ENCODE peak calls at places on chromosome 13, in ten cellular contexts. N, D, W, R, O, S, B, G, P and J are unnamed samples.

GRCh38 chr13:96652506-96652905 is 341.8 kb downstream of the OXGR1 start:
- DNase-seq in G (no peak), P (no peak), B (peak; percentile 32), D (no peak), W (no peak), N (no peak), R (no peak), S (no peak), O (no peak), J (no peak)

GRCh38 chr13:51777921-51778320 is 26.0 kb downstream of the DHRS12 start:
- DNase-seq in N (no peak), S (no peak), D (no peak), W (no peak), G (no peak), B (no peak), O (no peak), P (no peak), R (no peak), J (no peak)

GRCh38 chr13:107650081-107650701 is 565.1 kb downstream of the LIG4 start:
- DNase-seq in B (no peak), W (no peak), R (no peak), N (peak; percentile 23), S (no peak), O (peak; percentile 2), D (peak; percentile 85), P (no peak), G (peak; percentile 14), J (no peak)

GRCh38 chr13:43391021-43391420 is 367.6 kb downstream of the DNAJC15 start:
- DNase-seq in R (no peak), O (no peak), N (no peak), G (no peak), P (no peak), W (no peak), B (no peak), S (no peak), D (no peak), J (no peak)

GRCh38 chr13:20177049-20177831 is 15.5 kb downstream of the GJB2 start:
- DNase-seq in P (no peak), S (no peak), O (no peak), N (no peak), D (no peak), B (no peak), W (no peak), R (no peak), G (no peak), J (no peak)

GRCh38 chr13:46775385-46776065 is 21.4 kb downstream of the ESD start:
- DNase-seq in W (no peak), R (no peak), O (no peak), B (no peak), P (no peak), G (no peak), N (no peak), S (no peak), D (no peak), J (no peak)

GRCh38 chr13:45737571-45738002 is 35.5 kb downstream of the CBY2 start:
- DNase-seq in W (no peak), S (no peak), R (no peak), D (no peak), B (peak; percentile 5), P (no peak), G (no peak), O (no peak), N (peak; percentile 17), J (no peak)

GRCh38 chr13:32205426-32206096 is 109.6 kb downstream of the ZAR1L start:
- DNase-seq in S (no peak), N (no peak), W (no peak), P (no peak), D (no peak), B (peak; percentile 2), G (no peak), R (no peak), O (no peak), J (no peak)

GRCh38 chr13:107258599-107259187 is 690.8 kb upstream of the ARGLU1 start:
- DNase-seq in R (no peak), N (no peak), B (no peak), D (no peak), O (no peak), G (no peak), P (no peak), S (no peak), W (no peak), J (no peak)

GRCh38 chr13:43924549-43925245 is 45.0 kb downstream of the LACC1 start:
- DNase-seq in R (no peak), D (no peak), S (no peak), G (no peak), N (no peak), W (no peak), P (no peak), B (no peak), O (no peak), J (no peak)

GRCh38 chr13:39044536-39044935 is 6.3 kb downstream of the NHLRC3 start:
- DNase-seq in P (no peak), G (no peak), N (no peak), R (no peak), O (no peak), W (no peak), D (no peak), S (no peak), B (no peak), J (no peak)

GRCh38 chr13:73754727-73755292 is 379.4 kb downstream of the KLF12 start:
- DNase-seq in R (no peak), D (peak; percentile 64), S (peak; percentile 17), W (peak; percentile 32), N (no peak), O (no peak), G (no peak), B (peak; percentile 92), P (peak; percentile 11), J (no peak)

GRCh38 chr13:105518086-105518485 is 1017.4 kb downstream of the EFNB2 start:
- DNase-seq in O (no peak), B (no peak), S (peak; percentile 47), W (no peak), D (no peak), P (no peak), R (no peak), N (no peak), G (no peak), J (no peak)

GRCh38 chr13:109095126-109095525 is 465.7 kb downstream of the MYO16 start:
- DNase-seq in W (no peak), N (no peak), B (no peak), P (no peak), S (no peak), D (no peak), O (no peak), G (no peak), R (no peak), J (no peak)

GRCh38 chr13:93745884-93746283 is 519.3 kb downstream of the GPC6 start:
- DNase-seq in N (no peak), R (no peak), W (no peak), D (no peak), O (no peak), G (no peak), S (no peak), P (no peak), B (no peak), J (no peak)

GRCh38 chr13:48828962-48829405 is 146.7 kb upstream of the FNDC3A start:
- DNase-seq in W (no peak), D (no peak), P (no peak), O (no peak), N (no peak), G (no peak), S (no peak), B (peak; percentile 93), R (no peak), J (no peak)

GRCh38 chr13:99995503-99996176 is 14.1 kb downstream of the ZIC2 start:
- DNase-seq in P (no peak), O (no peak), S (no peak), D (peak; percentile 59), G (no peak), N (no peak), B (peak; percentile 95), R (no peak), W (no peak), J (no peak)

GRCh38 chr13:54965881-54966280 is 1937.3 kb downstream of the OLFM4 start:
- DNase-seq in N (no peak), D (no peak), B (no peak), G (no peak), W (no peak), P (no peak), S (no peak), O (no peak), R (no peak), J (no peak)

GRCh38 chr13:110017379-110017778 is 231.0 kb upstream of the IRS2 start:
- DNase-seq in P (no peak), B (no peak), R (no peak), N (no peak), D (no peak), G (peak; percentile 80), W (no peak), S (peak; percentile 68), O (no peak), J (no peak)

GRCh38 chr13:84894749-84895148 is 904.5 kb downstream of the SLITRK6 start:
- DNase-seq in B (no peak), G (no peak), P (no peak), O (no peak), W (no peak), S (no peak), N (no peak), R (no peak), D (no peak), J (no peak)

GRCh38 chr13:49759503-49759902 is 33.0 kb downstream of the KPNA3 start:
- DNase-seq in S (no peak), G (no peak), O (no peak), N (no peak), P (no peak), R (no peak), W (no peak), B (no peak), D (no peak), J (no peak)

GRCh38 chr13:51270606-51271005 is 48.4 kb downstream of the FAM124A start:
- DNase-seq in O (no peak), B (no peak), D (no peak), P (no peak), G (no peak), R (no peak), S (no peak), W (no peak), N (no peak), J (no peak)

GRCh38 chr13:24625324-24625723 is 54.9 kb upstream of the ATP12A start:
- DNase-seq in B (no peak), W (no peak), N (no peak), S (no peak), D (no peak), O (no peak), R (no peak), P (no peak), G (no peak), J (no peak)

GRCh38 chr13:110980921-110981320 is 66.1 kb upstream of the ANKRD10 start:
- DNase-seq in B (no peak), D (no peak), S (no peak), G (no peak), P (no peak), W (no peak), O (no peak), N (no peak), R (no peak), J (no peak)

GRCh38 chr13:110001622-110002275 is 215.4 kb upstream of the IRS2 start:
- DNase-seq in S (no peak), O (no peak), G (peak; percentile 28), B (no peak), R (no peak), W (no peak), D (no peak), P (no peak), N (no peak), J (no peak)

GRCh38 chr13:109706015-109706715 is 80.2 kb downstream of the IRS2 start:
- DNase-seq in N (no peak), P (no peak), D (no peak), G (no peak), W (no peak), O (no peak), S (no peak), B (no peak), R (no peak), J (no peak)

GRCh38 chr13:49495783-49496762 is at the start of gene PHF11:
- DNase-seq in R (peak; percentile 75), S (no peak), O (peak; percentile 85), D (peak; percentile 79), G (peak; percentile 79), P (peak; percentile 71), B (no peak), W (peak; percentile 85), N (peak; percentile 85), J (peak; percentile 84)

GRCh38 chr13:99959538-99960230 is 11.9 kb downstream of the ZIC5 start:
- DNase-seq in W (no peak), S (no peak), R (no peak), N (no peak), B (peak; percentile 88), D (peak; percentile 68), P (no peak), O (no peak), G (no peak), J (no peak)